ENCODE peak calls at places on chromosomes 13 and 19, in ten cellular contexts. One of them, this sample, is unnamed.

GRCh38 chr19:48468806-48469055 is 438 bp upstream of the CYTH2 start:
- DNase-seq in astrocyte: no peak
- DNase-seq in pancreas: no peak
- DNase-seq in retinal pigment epithelial cell: peak
- DNase-seq in osteocyte: no peak
- DNase-seq in HL-60: no peak
- DNase-seq in astrocyte of the spinal cord: no peak
- DNase-seq in ovary: no peak
- DNase-seq in psoas muscle: no peak
- DNase-seq in esophagus squamous epithelium: no peak
- DNase-seq in this sample: no peak

GRCh38 chr13:113458218-113459065 is 5.2 kb upstream of the ADPRHL1 start:
- DNase-seq in retinal pigment epithelial cell: no peak
- DNase-seq in HL-60: no peak
- DNase-seq in astrocyte: peak
- DNase-seq in esophagus squamous epithelium: no peak
- DNase-seq in ovary: peak
- DNase-seq in psoas muscle: no peak
- DNase-seq in pancreas: no peak
- DNase-seq in astrocyte of the spinal cord: peak
- DNase-seq in osteocyte: peak
- DNase-seq in this sample: no peak

GRCh38 chr19:41352609-41353465 is 885 bp downstream of the TGFB1 start:
- DNase-seq in retinal pigment epithelial cell: no peak
- DNase-seq in astrocyte of the spinal cord: peak
- DNase-seq in ovary: peak
- DNase-seq in esophagus squamous epithelium: no peak
- DNase-seq in pancreas: peak
- DNase-seq in HL-60: peak
- DNase-seq in psoas muscle: peak
- DNase-seq in osteocyte: peak
- DNase-seq in astrocyte: no peak
- DNase-seq in this sample: no peak

GRCh38 chr13:64810701-64811258 is 2419.4 kb downstream of the PCDH9 start:
- DNase-seq in HL-60: no peak
- DNase-seq in pancreas: no peak
- DNase-seq in astrocyte of the spinal cord: peak
- DNase-seq in astrocyte: peak
- DNase-seq in retinal pigment epithelial cell: no peak
- DNase-seq in ovary: no peak
- DNase-seq in esophagus squamous epithelium: no peak
- DNase-seq in osteocyte: no peak
- DNase-seq in psoas muscle: no peak
- DNase-seq in this sample: no peak

GRCh38 chr19:35360880-35361420 is 2.7 kb downstream of the FFAR3 start:
- DNase-seq in osteocyte: no peak
- DNase-seq in esophagus squamous epithelium: no peak
- DNase-seq in psoas muscle: no peak
- DNase-seq in pancreas: no peak
- DNase-seq in retinal pigment epithelial cell: no peak
- DNase-seq in HL-60: no peak
- DNase-seq in ovary: no peak
- DNase-seq in astrocyte of the spinal cord: no peak
- DNase-seq in astrocyte: no peak
- DNase-seq in this sample: no peak

GRCh38 chr13:32443111-32443510 is 15.2 kb upstream of the N4BP2L1 start:
- DNase-seq in HL-60: peak
- DNase-seq in osteocyte: no peak
- DNase-seq in psoas muscle: no peak
- DNase-seq in astrocyte of the spinal cord: no peak
- DNase-seq in pancreas: no peak
- DNase-seq in astrocyte: no peak
- DNase-seq in ovary: no peak
- DNase-seq in retinal pigment epithelial cell: no peak
- DNase-seq in esophagus squamous epithelium: peak
- DNase-seq in this sample: peak

GRCh38 chr19:56333506-56333905 is 18.9 kb upstream of the ZSCAN5A start:
- DNase-seq in psoas muscle: no peak
- DNase-seq in pancreas: no peak
- DNase-seq in HL-60: peak
- DNase-seq in esophagus squamous epithelium: no peak
- DNase-seq in ovary: no peak
- DNase-seq in astrocyte of the spinal cord: peak
- DNase-seq in osteocyte: no peak
- DNase-seq in astrocyte: peak
- DNase-seq in retinal pigment epithelial cell: peak
- DNase-seq in this sample: peak

GRCh38 chr13:21066946-21067345 is 5.6 kb upstream of the LATS2 start:
- DNase-seq in ovary: no peak
- DNase-seq in retinal pigment epithelial cell: no peak
- DNase-seq in astrocyte of the spinal cord: no peak
- DNase-seq in osteocyte: no peak
- DNase-seq in esophagus squamous epithelium: no peak
- DNase-seq in psoas muscle: no peak
- DNase-seq in astrocyte: no peak
- DNase-seq in HL-60: no peak
- DNase-seq in pancreas: no peak
- DNase-seq in this sample: no peak

GRCh38 chr13:40589285-40590109 is 76.9 kb downstream of the FOXO1 start:
- DNase-seq in HL-60: peak
- DNase-seq in osteocyte: no peak
- DNase-seq in pancreas: no peak
- DNase-seq in astrocyte: peak
- DNase-seq in astrocyte of the spinal cord: peak
- DNase-seq in esophagus squamous epithelium: no peak
- DNase-seq in retinal pigment epithelial cell: no peak
- DNase-seq in psoas muscle: peak
- DNase-seq in ovary: no peak
- DNase-seq in this sample: peak

GRCh38 chr13:31172535-31172934 is 10.8 kb upstream of the HSPH1 start:
- DNase-seq in pancreas: no peak
- DNase-seq in ovary: no peak
- DNase-seq in retinal pigment epithelial cell: peak
- DNase-seq in astrocyte of the spinal cord: peak
- DNase-seq in psoas muscle: no peak
- DNase-seq in HL-60: no peak
- DNase-seq in osteocyte: no peak
- DNase-seq in astrocyte: peak
- DNase-seq in esophagus squamous epithelium: no peak
- DNase-seq in this sample: no peak

GRCh38 chr13:75566658-75567057 is 17.1 kb downstream of the UCHL3 start:
- DNase-seq in ovary: no peak
- DNase-seq in astrocyte: peak
- DNase-seq in HL-60: no peak
- DNase-seq in osteocyte: no peak
- DNase-seq in esophagus squamous epithelium: no peak
- DNase-seq in astrocyte of the spinal cord: peak
- DNase-seq in retinal pigment epithelial cell: no peak
- DNase-seq in psoas muscle: no peak
- DNase-seq in pancreas: no peak
- DNase-seq in this sample: no peak
- TF ChIP-seq CTCF in ovary: no peak
- TF ChIP-seq CTCF in astrocyte: peak
- TF ChIP-seq CTCF in HL-60: no peak
- TF ChIP-seq CTCF in osteocyte: peak
- TF ChIP-seq CTCF in esophagus squamous epithelium: no peak
- TF ChIP-seq CTCF in astrocyte of the spinal cord: peak
- TF ChIP-seq CTCF in retinal pigment epithelial cell: peak
- TF ChIP-seq CTCF in psoas muscle: peak
- TF ChIP-seq CTCF in pancreas: no peak
- TF ChIP-seq CTCF in this sample: peak

GRCh38 chr19:13152356-13152853 is 2.2 kb downstream of the IER2 start:
- DNase-seq in osteocyte: no peak
- DNase-seq in pancreas: no peak
- DNase-seq in esophagus squamous epithelium: no peak
- DNase-seq in ovary: no peak
- DNase-seq in astrocyte of the spinal cord: no peak
- DNase-seq in retinal pigment epithelial cell: no peak
- DNase-seq in HL-60: no peak
- DNase-seq in psoas muscle: no peak
- DNase-seq in astrocyte: peak
- DNase-seq in this sample: no peak

GRCh38 chr19:13149628-13150186 is 468 bp downstream of the STX10 start:
- DNase-seq in psoas muscle: peak
- DNase-seq in osteocyte: no peak
- DNase-seq in astrocyte: peak
- DNase-seq in astrocyte of the spinal cord: peak
- DNase-seq in retinal pigment epithelial cell: no peak
- DNase-seq in pancreas: no peak
- DNase-seq in HL-60: peak
- DNase-seq in ovary: peak
- DNase-seq in esophagus squamous epithelium: no peak
- DNase-seq in this sample: no peak

GRCh38 chr19:13150919-13151604 is 851 bp downstream of the IER2 start:
- DNase-seq in HL-60: no peak
- DNase-seq in osteocyte: no peak
- DNase-seq in esophagus squamous epithelium: no peak
- DNase-seq in psoas muscle: no peak
- DNase-seq in pancreas: peak
- DNase-seq in astrocyte: no peak
- DNase-seq in ovary: peak
- DNase-seq in retinal pigment epithelial cell: no peak
- DNase-seq in astrocyte of the spinal cord: no peak
- DNase-seq in this sample: no peak

GRCh38 chr19:13151605-13152355 is 1.6 kb downstream of the IER2 start:
- DNase-seq in retinal pigment epithelial cell: peak
- DNase-seq in astrocyte of the spinal cord: peak
- DNase-seq in osteocyte: peak
- DNase-seq in ovary: peak
- DNase-seq in astrocyte: peak
- DNase-seq in pancreas: peak
- DNase-seq in esophagus squamous epithelium: peak
- DNase-seq in psoas muscle: peak
- DNase-seq in HL-60: peak
- DNase-seq in this sample: peak

DNA sequence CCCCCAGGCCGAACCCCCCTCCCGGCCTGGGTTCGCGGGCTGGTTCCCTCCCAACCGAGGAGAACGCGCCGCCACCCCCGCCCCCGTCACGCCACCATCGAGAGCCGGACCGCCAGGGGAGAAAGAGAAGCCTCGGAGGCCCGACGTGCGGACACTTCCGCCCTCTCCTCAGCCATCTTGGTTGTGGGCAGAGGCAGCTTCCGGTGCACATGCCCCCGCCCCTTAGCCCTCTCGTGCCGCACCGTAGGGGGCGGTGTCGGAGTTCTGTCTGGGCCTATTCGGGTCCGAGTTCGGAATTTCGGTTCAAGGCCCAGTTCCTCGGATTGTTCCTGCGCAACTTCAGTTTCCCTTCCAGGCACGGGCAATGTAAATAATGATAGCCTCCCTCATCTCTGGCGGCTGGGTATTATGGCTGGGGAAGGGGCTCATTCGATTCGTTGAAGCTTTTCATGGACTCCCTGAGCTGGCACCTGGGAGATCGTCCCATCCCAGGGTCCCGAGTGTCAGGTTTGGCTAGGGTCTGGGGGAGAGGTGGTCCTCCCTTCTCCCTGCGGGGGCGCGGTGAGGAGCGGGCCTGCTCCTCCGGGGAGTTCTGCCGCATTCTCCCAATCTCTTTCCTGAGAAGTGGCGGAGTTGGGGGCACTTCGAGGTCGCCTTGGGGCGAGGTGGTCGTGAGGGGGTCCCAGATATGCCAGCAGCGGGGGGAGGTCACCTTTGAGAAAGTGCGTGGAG is at the start of the genes IER2 and STX10:
- DNase-seq in pancreas: peak
- DNase-seq in HL-60: peak
- DNase-seq in astrocyte of the spinal cord: peak
- DNase-seq in osteocyte: peak
- DNase-seq in psoas muscle: peak
- DNase-seq in esophagus squamous epithelium: peak
- DNase-seq in astrocyte: peak
- DNase-seq in ovary: peak
- DNase-seq in retinal pigment epithelial cell: peak
- DNase-seq in this sample: peak
- TF ChIP-seq CTCF in pancreas: peak
- TF ChIP-seq CTCF in HL-60: peak
- TF ChIP-seq CTCF in astrocyte of the spinal cord: peak
- TF ChIP-seq CTCF in osteocyte: peak
- TF ChIP-seq CTCF in psoas muscle: peak
- TF ChIP-seq CTCF in esophagus squamous epithelium: peak
- TF ChIP-seq CTCF in astrocyte: peak
- TF ChIP-seq CTCF in ovary: peak
- TF ChIP-seq CTCF in retinal pigment epithelial cell: peak
- TF ChIP-seq CTCF in this sample: peak

GRCh38 chr13:101757446-101758039 is 305.1 kb downstream of the ITGBL1 start:
- DNase-seq in pancreas: no peak
- DNase-seq in osteocyte: no peak
- DNase-seq in esophagus squamous epithelium: no peak
- DNase-seq in astrocyte: peak
- DNase-seq in psoas muscle: no peak
- DNase-seq in retinal pigment epithelial cell: no peak
- DNase-seq in ovary: no peak
- DNase-seq in HL-60: no peak
- DNase-seq in astrocyte of the spinal cord: peak
- DNase-seq in this sample: no peak
- TF ChIP-seq CTCF in pancreas: no peak
- TF ChIP-seq CTCF in osteocyte: peak
- TF ChIP-seq CTCF in esophagus squamous epithelium: peak
- TF ChIP-seq CTCF in astrocyte: peak
- TF ChIP-seq CTCF in psoas muscle: peak
- TF ChIP-seq CTCF in retinal pigment epithelial cell: peak
- TF ChIP-seq CTCF in ovary: peak
- TF ChIP-seq CTCF in HL-60: no peak
- TF ChIP-seq CTCF in astrocyte of the spinal cord: peak
- TF ChIP-seq CTCF in this sample: peak

DNA sequence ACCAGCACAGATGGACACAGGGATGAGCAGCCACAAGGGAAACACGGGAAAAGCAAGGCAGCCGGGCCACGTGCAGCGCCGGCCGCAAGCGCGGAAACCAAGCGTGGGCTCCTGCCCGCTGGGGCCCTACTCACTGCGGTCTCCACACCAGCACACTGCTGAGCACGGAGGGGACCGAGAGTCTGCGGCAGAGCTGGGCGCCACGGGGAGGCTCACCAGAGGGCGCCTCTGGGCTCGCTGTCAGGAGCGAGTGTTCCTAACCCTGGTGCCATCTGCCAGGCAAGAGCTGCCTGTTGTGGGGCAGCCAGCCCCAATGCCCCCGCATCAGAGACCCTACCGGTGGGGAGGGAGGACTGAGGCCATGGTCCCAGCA is 26.5 kb downstream of the MPND start:
- DNase-seq in HL-60: peak
- DNase-seq in astrocyte: no peak
- DNase-seq in esophagus squamous epithelium: no peak
- DNase-seq in ovary: peak
- DNase-seq in pancreas: no peak
- DNase-seq in retinal pigment epithelial cell: no peak
- DNase-seq in astrocyte of the spinal cord: peak
- DNase-seq in osteocyte: no peak
- DNase-seq in psoas muscle: peak
- DNase-seq in this sample: no peak
- TF ChIP-seq CTCF in HL-60: peak
- TF ChIP-seq CTCF in astrocyte: peak
- TF ChIP-seq CTCF in esophagus squamous epithelium: peak
- TF ChIP-seq CTCF in ovary: no peak
- TF ChIP-seq CTCF in pancreas: no peak
- TF ChIP-seq CTCF in retinal pigment epithelial cell: peak
- TF ChIP-seq CTCF in astrocyte of the spinal cord: peak
- TF ChIP-seq CTCF in osteocyte: peak
- TF ChIP-seq CTCF in psoas muscle: peak
- TF ChIP-seq CTCF in this sample: peak